ENCODE peak calls at places on chromosomes 3 and 15, in eight cellular contexts. U is AG09309, E is suprapubic skin, Y is cardiac fibroblast, P is brain microvascular endothelial cell, Q is transverse colon, T is fibroblast of lung, R is PC-9. K is an unnamed sample.

GRCh38 chr3:39156421-39156820 is 3.0 kb upstream of the CSRNP1 start:
- DNase-seq in R (no peak), P (no peak), U (no peak), T (peak; percentile 30), Y (no peak), Q (no peak), E (no peak), K (no peak)

GRCh38 chr3:117263735-117264134 is 554.2 kb downstream of the TUSC7 start:
- DNase-seq in T (peak; percentile 6), P (no peak), Y (no peak), E (no peak), R (no peak), U (no peak), Q (no peak), K (no peak)

GRCh38 chr3:51974963-51975856 is at the start of gene ABHD14A:
- DNase-seq in U (no peak), Q (peak; percentile 88), P (no peak), R (peak; percentile 76), T (peak; percentile 53), E (no peak), Y (peak; percentile 74), K (no peak)

GRCh38 chr15:70535071-70535954 is 228.0 kb downstream of the UACA start:
- DNase-seq in Q (peak; percentile 41), E (no peak), Y (no peak), U (no peak), P (no peak), R (no peak), T (no peak), K (no peak)

GRCh38 chr3:76859596-76859995 is 180.3 kb upstream of the ROBO2 start:
- DNase-seq in Q (no peak), U (no peak), R (no peak), T (no peak), Y (no peak), E (no peak), P (peak; percentile 12), K (no peak)

GRCh38 chr3:166013073-166013679 is 176.0 kb upstream of the BCHE start:
- DNase-seq in R (peak; percentile 11), T (peak; percentile 64), Q (no peak), U (no peak), E (no peak), P (peak; percentile 49), Y (peak; percentile 32), K (no peak)

GRCh38 chr3:65854606-65855304 is 184.0 kb downstream of the MAGI1 start:
- DNase-seq in U (no peak), P (no peak), Q (peak; percentile 66), E (no peak), Y (no peak), T (no peak), R (peak; percentile 62), K (no peak)

GRCh38 chr3:180282386-180282785 is 245.6 kb upstream of the PEX5L start:
- DNase-seq in P (no peak), T (no peak), R (no peak), U (no peak), Q (no peak), E (no peak), Y (no peak), K (no peak)

GRCh38 chr3:62161306-62161705 is 212.0 kb downstream of the FEZF2 start:
- DNase-seq in E (no peak), P (peak; percentile 81), T (peak; percentile 90), Y (peak; percentile 82), U (no peak), R (no peak), Q (no peak), K (no peak)

GRCh38 chr3:188294823-188295487 is 141.0 kb downstream of the LPP start:
- DNase-seq in R (peak; percentile 63), U (peak; percentile 80), Y (peak; percentile 93), Q (no peak), E (no peak), P (peak; percentile 93), T (peak; percentile 94), K (peak; percentile 92)

DNA sequence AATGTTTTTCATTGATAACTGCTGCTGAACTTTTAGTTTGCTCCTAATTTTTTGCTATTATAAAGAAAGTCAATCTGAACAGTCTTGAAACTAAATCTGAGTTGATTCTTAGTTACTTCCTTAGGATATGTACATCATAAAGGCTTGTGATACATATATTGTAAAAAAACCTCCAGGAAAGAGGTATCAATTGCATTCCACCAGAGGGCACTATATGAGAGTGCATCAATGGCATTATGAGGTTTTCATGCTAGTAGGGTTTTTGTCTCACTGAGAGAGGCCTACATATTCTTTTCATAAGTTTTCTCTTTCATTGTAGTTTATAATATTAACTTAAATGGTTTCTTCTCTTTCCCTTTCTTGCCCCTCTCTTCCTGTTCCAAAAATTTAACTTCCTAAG is 46.9 kb downstream of the PIK3R4 start:
- DNase-seq in R (no peak), E (no peak), T (peak; percentile 37), P (peak; percentile 14), Y (peak; percentile 35), Q (no peak), U (no peak), K (no peak)
- TF ChIP-seq CTCF in R (peak; percentile 60), E (no peak), T (peak; percentile 27), P (peak; percentile 48), Y (peak; percentile 42), Q (peak; percentile 43), U (peak; percentile 39), K (peak; percentile 15)

GRCh38 chr15:27617013-27617412 is 482.1 kb downstream of the OCA2 start:
- DNase-seq in P (no peak), T (no peak), U (no peak), R (no peak), E (no peak), Y (no peak), Q (no peak), K (no peak)
- H3K4me3 ChIP-seq in P (no peak overlapping the region), T (no peak overlapping the region), U (no peak overlapping the region), R (no peak overlapping the region), E (no peak overlapping the region), Y (no peak overlapping the region), Q (no peak overlapping the region), K (no peak overlapping the region)

GRCh38 chr3:112974894-112975293 is at the start of gene CD200R1:
- DNase-seq in R (no peak), E (no peak), Y (no peak), P (no peak), T (no peak), U (no peak), Q (no peak), K (no peak)

GRCh38 chr3:112973325-112974177 is 1.4 kb downstream of the CD200R1 start:
- DNase-seq in Q (peak; percentile 24), U (no peak), Y (no peak), R (no peak), P (no peak), T (no peak), E (no peak), K (no peak)

GRCh38 chr3:112976001-112976400 is 1.1 kb upstream of the CD200R1 start:
- DNase-seq in T (no peak), U (no peak), E (no peak), Y (no peak), R (no peak), P (no peak), Q (no peak), K (no peak)

GRCh38 chr3:112974178-112974517 is 755 bp downstream of the CD200R1 start:
- DNase-seq in Y (no peak), P (no peak), Q (no peak), R (no peak), U (no peak), T (no peak), E (no peak), K (no peak)

GRCh38 chr3:112972158-112972557 is 2.7 kb downstream of the CD200R1 start:
- DNase-seq in T (no peak), Q (no peak), P (no peak), Y (no peak), E (no peak), R (no peak), U (no peak), K (no peak)
- TF ChIP-seq CTCF in T (no peak), Q (no peak), P (no peak), Y (no peak), E (no peak), R (no peak), U (no peak), K (no peak)

DNA sequence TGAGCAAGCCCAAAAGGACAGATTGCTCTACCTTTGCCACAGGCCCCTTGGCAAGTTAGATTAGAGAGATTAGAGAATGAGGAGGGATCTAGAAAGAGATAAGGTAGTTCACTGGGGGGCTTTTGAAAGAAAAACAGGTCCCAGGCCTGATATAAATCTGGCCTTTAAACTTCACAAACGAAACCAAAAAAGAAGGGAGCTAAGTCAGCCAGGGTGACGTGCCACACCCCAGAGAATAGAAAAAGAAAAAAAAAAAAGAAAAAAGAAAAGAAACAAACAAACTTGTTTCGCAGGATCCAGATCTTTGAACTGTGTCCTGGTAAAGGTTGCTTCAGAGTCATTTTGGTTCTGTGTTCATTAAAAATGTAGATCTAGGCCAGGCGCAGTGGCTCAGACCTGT is 3.6 kb downstream of the KAT2B start:
- DNase-seq in Q (no peak), T (no peak), R (peak; percentile 16), E (no peak), P (no peak), U (no peak), Y (no peak), K (no peak)
- H3K4me3 ChIP-seq in Q (no peak overlapping the region), T (no peak overlapping the region), R (peak overlapping the region; percentile 20), E (peak overlapping the region; percentile 34), P (no peak overlapping the region), U (no peak overlapping the region), Y (no peak overlapping the region), K (no peak overlapping the region)